ENCODE peak calls at places on chromosome 20, in four cellular contexts. G, S, L and H are unnamed samples.

GRCh38 chr20:35085477-35086225 is 7.0 kb downstream of the TRPC4AP start:
- DNase-seq in L (no peak), S (no peak), G (no peak), H (no peak)

GRCh38 chr20:15763344-15763743 is 809.9 kb downstream of the KIF16B start:
- DNase-seq in L (no peak), S (no peak), G (no peak), H (no peak)

GRCh38 chr20:48538856-48539255 is 288.9 kb downstream of the PREX1 start:
- DNase-seq in L (no peak), G (no peak), S (no peak), H (no peak)

GRCh38 chr20:51597389-51598231 is 55.1 kb upstream of the NFATC2 start:
- DNase-seq in G (no peak), S (no peak), L (no peak), H (no peak)

GRCh38 chr20:54643761-54644160 is 168.4 kb downstream of the DOK5 start:
- DNase-seq in L (peak), S (no peak), G (no peak), H (no peak)

GRCh38 chr20:17545127-17545526 is 13.9 kb upstream of the BFSP1 start:
- DNase-seq in S (no peak), G (no peak), L (no peak), H (no peak)

GRCh38 chr20:63043348-63044203 is 36.8 kb upstream of the BHLHE23 start:
- DNase-seq in L (no peak), S (no peak), G (no peak), H (no peak)

GRCh38 chr20:11193241-11193640 is 519.4 kb upstream of the JAG1 start:
- DNase-seq in G (no peak), S (no peak), L (no peak), H (no peak)

GRCh38 chr20:56215115-56215514 is 33.4 kb upstream of the MC3R start:
- DNase-seq in L (no peak), G (no peak), S (no peak), H (no peak)

GRCh38 chr20:2756056-2756611 is 44.3 kb downstream of the CPXM1 start:
- DNase-seq in S (no peak), G (no peak), L (peak), H (no peak)

GRCh38 chr20:47670913-47671312 is 114.4 kb downstream of the SULF2 start:
- DNase-seq in S (no peak), G (no peak), L (no peak), H (no peak)

GRCh38 chr20:11705512-11705911 is 212.2 kb upstream of the BTBD3 start:
- DNase-seq in L (no peak), G (no peak), S (no peak), H (no peak)

GRCh38 chr20:35583636-35584560 is 31.7 kb upstream of the SPAG4 start:
- DNase-seq in S (no peak), G (no peak), L (peak), H (no peak)

GRCh38 chr20:3727333-3728035 is 5.0 kb upstream of the HSPA12B start:
- DNase-seq in L (peak), S (no peak), G (no peak), H (no peak)

GRCh38 chr20:63696311-63696627 is 183 bp upstream of the TNFRSF6B start:
- DNase-seq in L (no peak), S (no peak), G (no peak), H (no peak)

GRCh38 chr20:19070681-19071441 is 141.6 kb upstream of the SLC24A3 start:
- DNase-seq in G (no peak), S (no peak), L (no peak), H (no peak)

GRCh38 chr20:40638414-40638813 is 50.6 kb downstream of the MAFB start:
- DNase-seq in G (no peak), L (no peak), S (no peak), H (no peak)

GRCh38 chr20:13098720-13099355 is 90.1 kb downstream of the SPTLC3 start:
- DNase-seq in G (no peak), S (no peak), L (no peak), H (no peak)

GRCh38 chr20:58420798-58421496 is 31.9 kb downstream of the VAPB start:
- DNase-seq in S (no peak), L (peak), G (no peak), H (no peak)

GRCh38 chr20:35312348-35312747 is 20.1 kb upstream of the FAM83C start:
- DNase-seq in G (no peak), L (peak), S (no peak), H (no peak)

GRCh38 chr20:43388267-43389081 is 69.2 kb upstream of the SRSF6 start:
- DNase-seq in G (no peak), L (peak), S (no peak), H (no peak)

GRCh38 chr20:24316731-24317130 is 152.7 kb upstream of the SYNDIG1 start:
- DNase-seq in L (no peak), S (no peak), G (no peak), H (no peak)

GRCh38 chr20:25288291-25289181 is 40.7 kb downstream of the PYGB start:
- DNase-seq in L (no peak), G (no peak), S (no peak), H (no peak)

GRCh38 chr20:55160996-55161395 is 685.6 kb downstream of the DOK5 start:
- DNase-seq in L (no peak), G (no peak), S (no peak), H (no peak)